ENCODE peak calls at places on chromosomes 11 and 22, in four cellular contexts. C is foreskin fibroblast, G is lower leg skin, L is coronary artery. Y is an unnamed sample.

GRCh38 chr11:69076129-69076791 is 27.5 kb downstream of the TPCN2 start:
- DNase-seq in C (no peak), G (no peak), L (no peak), Y (no peak)

GRCh38 chr11:104997288-104997687 is 25.7 kb downstream of the CASP5 start:
- DNase-seq in C (no peak), G (no peak), L (no peak), Y (no peak)

GRCh38 chr11:761526-762108 is 14.4 kb downstream of the TALDO1 start:
- DNase-seq in C (no peak), G (no peak), L (no peak), Y (no peak)

GRCh38 chr11:12761029-12761428 is 86.8 kb downstream of the TEAD1 start:
- DNase-seq in C (peak; percentile 68), G (no peak), L (no peak), Y (peak; percentile 39)

GRCh38 chr11:86790867-86791849 is 9.2 kb upstream of the PRSS23 start:
- DNase-seq in C (no peak), G (no peak), L (no peak), Y (no peak)

GRCh38 chr11:86176165-86176884 is 68.2 kb upstream of the EED start:
- DNase-seq in C (no peak), G (no peak), L (no peak), Y (no peak)

GRCh38 chr11:61524963-61525587 is 16.5 kb downstream of the LRRC10B start:
- DNase-seq in C (no peak), G (no peak), L (no peak), Y (no peak)

GRCh38 chr11:1102996-1103395 is 28.3 kb downstream of the MUC2 start:
- DNase-seq in C (no peak), G (no peak), L (no peak), Y (no peak)

GRCh38 chr11:4181780-4182721 is 87.5 kb downstream of the RRM1 start:
- DNase-seq in C (peak; percentile 80), G (no peak), L (peak; percentile 71), Y (peak; percentile 71)

GRCh38 chr11:72085836-72086475 is 5.3 kb downstream of the LRRC51 start:
- DNase-seq in C (no peak), G (no peak), L (no peak), Y (no peak)

GRCh38 chr11:98107736-98108135 is 913.0 kb upstream of the CNTN5 start:
- DNase-seq in C (no peak), G (no peak), L (no peak), Y (no peak)

GRCh38 chr11:15903246-15903645 is 453.1 kb downstream of the SOX6 start:
- DNase-seq in C (peak; percentile 9), G (no peak), L (no peak), Y (peak; percentile 61)

GRCh38 chr11:77106321-77106720 is 3.7 kb downstream of the OMP start:
- DNase-seq in C (peak; percentile 47), G (no peak), L (no peak), Y (peak; percentile 48)

GRCh38 chr11:115126092-115126491 is 378.1 kb downstream of the CADM1 start:
- DNase-seq in C (no peak), G (no peak), L (no peak), Y (no peak)

GRCh38 chr11:46305295-46305694 is 27.8 kb downstream of the CREB3L1 start:
- DNase-seq in C (peak; percentile 68), G (no peak), L (no peak), Y (peak; percentile 63)

GRCh38 chr11:120180571-120181445 is 30.0 kb upstream of the OAF start:
- DNase-seq in C (peak; percentile 37), G (peak; percentile 83), L (peak; percentile 74), Y (no peak)

GRCh38 chr22:23070418-23071162 is at the start of gene GNAZ:
- DNase-seq in C (peak; percentile 24), G (peak; percentile 86), L (peak; percentile 74), Y (no peak)

GRCh38 chr11:69943066-69943465 is 123.8 kb upstream of the FGF3 start:
- DNase-seq in C (no peak), G (no peak), L (no peak), Y (peak; percentile 31)

GRCh38 chr11:88813233-88813915 is 252.4 kb downstream of the GRM5 start:
- DNase-seq in C (no peak), G (no peak), L (no peak), Y (no peak)

GRCh38 chr22:45995405-45996101 is 18.6 kb upstream of the WNT7B start:
- DNase-seq in C (no peak), G (no peak), L (no peak), Y (no peak)

GRCh38 chr11:117898059-117898458 is 21.6 kb upstream of the FXYD6 start:
- DNase-seq in C (no peak), G (peak; percentile 59), L (peak; percentile 62), Y (no peak)

GRCh38 chr11:81990659-81991443 is 742.8 kb downstream of the FAM181B start:
- DNase-seq in C (no peak), G (no peak), L (no peak), Y (no peak)

GRCh38 chr11:111438168-111438567 is 59.1 kb upstream of the POU2AF1 start:
- DNase-seq in C (no peak), G (no peak), L (no peak), Y (no peak)

GRCh38 chr11:95231126-95231880 is at the start of gene SESN3:
- DNase-seq in C (peak; percentile 99), G (peak; percentile 100), L (peak; percentile 100), Y (peak; percentile 97)

GRCh38 chr11:46894506-46894905 is 23.8 kb downstream of the LRP4 start:
- DNase-seq in C (no peak), G (no peak), L (no peak), Y (no peak)

GRCh38 chr11:88157401-88157800 is 17.8 kb downstream of the RAB38 start:
- DNase-seq in C (no peak), G (no peak), L (no peak), Y (no peak)

GRCh38 chr11:113184498-113184897 is 129.9 kb upstream of the TTC12 start:
- DNase-seq in C (peak; percentile 95), G (no peak), L (no peak), Y (peak; percentile 89)

GRCh38 chr22:42303304-42304020 is 33.0 kb upstream of the TCF20 start:
- DNase-seq in C (no peak), G (no peak), L (no peak), Y (no peak)
- TF ChIP-seq CTCF in C (no peak), G (no peak), L (no peak), Y (no peak)

GRCh38 chr11:17890333-17890732 is 122.5 kb downstream of the SERGEF start:
- DNase-seq in C (peak; percentile 41), G (no peak), L (no peak), Y (no peak)
- TF ChIP-seq CTCF in C (peak; percentile 27), G (no peak), L (no peak), Y (peak; percentile 20)

GRCh38 chr11:33161120-33162005 is at the start of gene CSTF3:
- DNase-seq in C (peak; percentile 100), G (peak; percentile 100), L (peak; percentile 100), Y (peak; percentile 99)
- TF ChIP-seq CTCF in C (peak; percentile 29), G (no peak), L (peak; percentile 28), Y (peak; percentile 9)

GRCh38 chr22:27825174-27825573 is 23.6 kb upstream of the MN1 start:
- DNase-seq in C (no peak), G (no peak), L (no peak), Y (no peak)
- TF ChIP-seq CTCF in C (peak; percentile 22), G (no peak), L (no peak), Y (no peak)

Y was measured in MCF 10A.